ENCODE peak calls at places on chromosomes 1 and 21, in ten cellular contexts. E is left lung; B is NCI-H226; F is EL; K is nucleus accumbens; R is activated T-cell treated with anti-CD3 and anti-CD28 coated beads for 24 hours; O is cerebellum; Z is WTC11; J is stimulated activated CD8-positive, alpha-beta memory T cell treated with anti-CD3 and anti-CD28 coated beads, Interleukin-15, amount 100 ng/mL, for 24 hours; A is NCI-H774. M is an unnamed sample.

GRCh38 chr1:165768513-165769394 is at the start of gene TMCO1:
- DNase-seq in J (peak), Z (peak), A (peak), O (peak), F (peak), E (peak), B (peak), R (peak), K (peak), M (peak)

GRCh38 chr1:110084226-110085078 is 14.0 kb upstream of the ALX3 start:
- DNase-seq in Z (peak), A (no peak), R (no peak), O (no peak), K (no peak), E (peak), J (no peak), F (peak), B (no peak), M (no peak)

GRCh38 chr1:180155202-180155682 is 573 bp downstream of the QSOX1 start:
- DNase-seq in B (no peak), Z (peak), J (peak), R (peak), O (peak), K (no peak), A (no peak), F (peak), E (no peak), M (no peak)

GRCh38 chr1:204278973-204279372 is 65.2 kb upstream of the GOLT1A start:
- DNase-seq in A (no peak), O (no peak), R (no peak), J (no peak), E (no peak), K (no peak), Z (no peak), F (no peak), B (no peak), M (no peak)

GRCh38 chr1:181086926-181087325 is 1.6 kb upstream of the IER5 start:
- DNase-seq in A (no peak), J (no peak), E (no peak), O (no peak), Z (no peak), B (peak), R (no peak), F (peak), K (no peak), M (no peak)

GRCh38 chr1:117821782-117822447 is 107.5 kb downstream of the GDAP2 start:
- DNase-seq in F (peak), Z (no peak), B (peak), J (no peak), A (no peak), E (no peak), K (no peak), R (no peak), O (no peak), M (peak)

GRCh38 chr1:167484726-167485125 is 33.6 kb downstream of the CD247 start:
- DNase-seq in O (no peak), B (no peak), E (no peak), R (no peak), K (no peak), J (no peak), A (no peak), Z (no peak), F (no peak), M (no peak)

GRCh38 chr1:204989266-204990058 is 53.5 kb upstream of the CNTN2 start:
- DNase-seq in O (peak), J (peak), F (peak), E (peak), B (peak), A (peak), K (peak), R (peak), Z (peak), M (peak)

GRCh38 chr1:244412116-244412639 is 39.5 kb downstream of the ADSS2 start:
- DNase-seq in E (no peak), Z (no peak), O (no peak), B (no peak), R (no peak), K (no peak), J (no peak), F (no peak), A (no peak), M (no peak)

GRCh38 chr1:82227696-82228095 is 427.0 kb downstream of the ADGRL2 start:
- DNase-seq in J (no peak), E (no peak), F (no peak), A (no peak), B (peak), R (no peak), O (no peak), K (no peak), Z (no peak), M (no peak)

GRCh38 chr1:224450956-224451350 is 16.4 kb upstream of the WDR26 start:
- DNase-seq in F (no peak), E (no peak), J (no peak), Z (no peak), K (no peak), A (no peak), R (no peak), O (no peak), B (no peak), M (no peak)

GRCh38 chr1:109619655-109620395 is at the start of gene AMPD2:
- DNase-seq in E (peak), B (peak), R (peak), A (peak), F (peak), J (peak), O (peak), Z (peak), K (no peak), M (peak)

GRCh38 chr1:39981957-39982356 is 27.0 kb downstream of the MFSD2A start:
- DNase-seq in B (peak), K (no peak), J (no peak), E (no peak), O (peak), Z (no peak), R (no peak), F (peak), A (no peak), M (peak)

GRCh38 chr1:25107643-25108010 is 124.7 kb downstream of the SYF2 start:
- DNase-seq in A (no peak), F (peak), J (no peak), Z (no peak), B (no peak), R (no peak), K (no peak), E (no peak), O (no peak), M (no peak)

GRCh38 chr21:41958886-41959563 is 5.2 kb upstream of the C2CD2 start:
- DNase-seq in Z (no peak), A (no peak), F (no peak), J (no peak), R (no peak), O (peak), B (peak), K (no peak), E (no peak), M (peak)

GRCh38 chr1:151828931-151829330 is 2.7 kb downstream of the RORC start:
- DNase-seq in J (no peak), A (no peak), E (no peak), Z (peak), F (peak), B (peak), O (peak), K (no peak), R (no peak), M (no peak)

GRCh38 chr1:16156848-16157495 is 1.1 kb upstream of the EPHA2 start:
- DNase-seq in A (no peak), R (no peak), E (no peak), K (no peak), F (peak), J (no peak), O (no peak), B (peak), Z (no peak), M (no peak)

GRCh38 chr1:174965006-174965971 is 34.5 kb upstream of the CACYBP start:
- DNase-seq in K (no peak), O (peak), Z (no peak), E (no peak), A (no peak), F (no peak), R (no peak), B (no peak), J (no peak), M (no peak)

GRCh38 chr1:92826792-92827191 is 5.0 kb upstream of the RPL5 start:
- DNase-seq in O (no peak), K (no peak), E (no peak), J (no peak), Z (no peak), F (peak), R (no peak), A (no peak), B (peak), M (no peak)

GRCh38 chr1:177783052-177783451 is 186.8 kb downstream of the SEC16B start:
- DNase-seq in F (no peak), Z (peak), R (no peak), K (no peak), A (no peak), E (no peak), O (no peak), J (no peak), B (no peak), M (no peak)

GRCh38 chr1:92411511-92411910 is 75.2 kb downstream of the GFI1 start:
- DNase-seq in Z (no peak), J (no peak), O (no peak), R (no peak), A (no peak), B (peak), E (no peak), F (peak), K (no peak), M (peak)

GRCh38 chr1:248627971-248628844 is 6.7 kb downstream of the OR2T11 start:
- DNase-seq in E (no peak), B (no peak), F (no peak), A (no peak), J (no peak), R (no peak), Z (no peak), K (no peak), O (no peak), M (no peak)